ENCODE peak calls at places on chromosomes 2 and 18, in ten cellular contexts. One of them, this sample, is unnamed.

GRCh38 chr2:30271300-30271699 is 40.0 kb downstream of the LBH start:
- DNase-seq in breast epithelium: no peak
- DNase-seq in epithelial cell of esophagus: no peak
- DNase-seq in mammary epithelial cell: no peak
- DNase-seq in lung: no peak
- DNase-seq in Karpas-422: no peak
- DNase-seq in AG04449: no peak
- DNase-seq in CD8-positive, alpha-beta T cell: no peak
- DNase-seq in fibroblast of mammary gland: no peak
- DNase-seq in adrenal gland: no peak
- DNase-seq in this sample: no peak

GRCh38 chr18:6537468-6537867 is 122.8 kb upstream of the L3MBTL4 start:
- DNase-seq in breast epithelium: no peak
- DNase-seq in epithelial cell of esophagus: no peak
- DNase-seq in mammary epithelial cell: peak
- DNase-seq in lung: no peak
- DNase-seq in Karpas-422: no peak
- DNase-seq in AG04449: no peak
- DNase-seq in CD8-positive, alpha-beta T cell: no peak
- DNase-seq in fibroblast of mammary gland: no peak
- DNase-seq in adrenal gland: no peak
- DNase-seq in this sample: no peak

GRCh38 chr2:157488877-157489276 is 45.0 kb upstream of the CYTIP start:
- DNase-seq in breast epithelium: no peak
- DNase-seq in epithelial cell of esophagus: no peak
- DNase-seq in mammary epithelial cell: no peak
- DNase-seq in lung: no peak
- DNase-seq in Karpas-422: no peak
- DNase-seq in AG04449: no peak
- DNase-seq in CD8-positive, alpha-beta T cell: no peak
- DNase-seq in fibroblast of mammary gland: no peak
- DNase-seq in adrenal gland: no peak
- DNase-seq in this sample: peak

GRCh38 chr18:27860701-27861107 is 316.2 kb downstream of the CDH2 start:
- DNase-seq in breast epithelium: no peak
- DNase-seq in epithelial cell of esophagus: peak
- DNase-seq in mammary epithelial cell: peak
- DNase-seq in lung: no peak
- DNase-seq in Karpas-422: no peak
- DNase-seq in AG04449: no peak
- DNase-seq in CD8-positive, alpha-beta T cell: no peak
- DNase-seq in fibroblast of mammary gland: peak
- DNase-seq in adrenal gland: no peak
- DNase-seq in this sample: no peak

GRCh38 chr2:221969087-221969829 is 329.5 kb downstream of the PAX3 start:
- DNase-seq in breast epithelium: no peak
- DNase-seq in epithelial cell of esophagus: peak
- DNase-seq in mammary epithelial cell: peak
- DNase-seq in lung: no peak
- DNase-seq in Karpas-422: peak
- DNase-seq in AG04449: no peak
- DNase-seq in CD8-positive, alpha-beta T cell: no peak
- DNase-seq in fibroblast of mammary gland: peak
- DNase-seq in adrenal gland: peak
- DNase-seq in this sample: peak

GRCh38 chr18:44823782-44824181 is 143.1 kb downstream of the SETBP1 start:
- DNase-seq in breast epithelium: no peak
- DNase-seq in epithelial cell of esophagus: peak
- DNase-seq in mammary epithelial cell: peak
- DNase-seq in lung: no peak
- DNase-seq in Karpas-422: no peak
- DNase-seq in AG04449: no peak
- DNase-seq in CD8-positive, alpha-beta T cell: no peak
- DNase-seq in fibroblast of mammary gland: peak
- DNase-seq in adrenal gland: peak
- DNase-seq in this sample: no peak

GRCh38 chr2:149653831-149654445 is 66.4 kb upstream of the MMADHC start:
- DNase-seq in breast epithelium: no peak
- DNase-seq in epithelial cell of esophagus: no peak
- DNase-seq in mammary epithelial cell: no peak
- DNase-seq in lung: no peak
- DNase-seq in Karpas-422: no peak
- DNase-seq in AG04449: no peak
- DNase-seq in CD8-positive, alpha-beta T cell: no peak
- DNase-seq in fibroblast of mammary gland: no peak
- DNase-seq in adrenal gland: no peak
- DNase-seq in this sample: no peak

GRCh38 chr2:239264838-239265651 is 135.8 kb downstream of the HDAC4 start:
- DNase-seq in breast epithelium: no peak
- DNase-seq in epithelial cell of esophagus: peak
- DNase-seq in mammary epithelial cell: no peak
- DNase-seq in lung: peak
- DNase-seq in Karpas-422: no peak
- DNase-seq in AG04449: no peak
- DNase-seq in CD8-positive, alpha-beta T cell: peak
- DNase-seq in fibroblast of mammary gland: peak
- DNase-seq in adrenal gland: no peak
- DNase-seq in this sample: peak

GRCh38 chr2:113233593-113234550 is 44.8 kb downstream of the PAX8 start:
- DNase-seq in breast epithelium: no peak
- DNase-seq in epithelial cell of esophagus: peak
- DNase-seq in mammary epithelial cell: peak
- DNase-seq in lung: no peak
- DNase-seq in Karpas-422: peak
- DNase-seq in AG04449: no peak
- DNase-seq in CD8-positive, alpha-beta T cell: no peak
- DNase-seq in fibroblast of mammary gland: peak
- DNase-seq in adrenal gland: peak
- DNase-seq in this sample: peak

DNA sequence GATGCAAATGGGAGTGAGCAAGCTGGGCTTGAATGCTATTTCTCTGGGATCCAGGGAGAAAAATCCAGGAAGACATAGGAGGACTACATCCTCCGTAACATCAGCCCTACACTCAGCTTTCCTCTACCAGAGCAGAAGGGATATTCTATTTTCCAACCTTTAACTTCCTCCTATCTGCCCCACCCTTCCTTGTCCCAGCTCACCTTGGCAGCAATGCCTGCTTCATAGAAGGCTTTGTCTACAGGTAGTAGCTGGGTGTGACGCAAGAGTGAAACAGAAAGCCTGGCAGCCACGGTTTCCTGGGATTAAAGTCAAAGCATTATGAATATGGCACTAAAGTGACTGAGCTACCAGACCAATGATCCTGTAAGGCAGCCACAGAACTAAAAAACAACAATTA is 3.9 kb downstream of the KRTCAP3 start:
- DNase-seq in breast epithelium: peak
- DNase-seq in epithelial cell of esophagus: peak
- DNase-seq in mammary epithelial cell: peak
- DNase-seq in lung: peak
- DNase-seq in Karpas-422: no peak
- DNase-seq in AG04449: no peak
- DNase-seq in CD8-positive, alpha-beta T cell: no peak
- DNase-seq in fibroblast of mammary gland: no peak
- DNase-seq in adrenal gland: no peak
- DNase-seq in this sample: peak
- H3K4me3 ChIP-seq in breast epithelium: no peak
- H3K4me3 ChIP-seq in epithelial cell of esophagus: no peak
- H3K4me3 ChIP-seq in mammary epithelial cell: no peak
- H3K4me3 ChIP-seq in lung: no peak
- H3K4me3 ChIP-seq in Karpas-422: no peak
- H3K4me3 ChIP-seq in AG04449: no peak
- H3K4me3 ChIP-seq in CD8-positive, alpha-beta T cell: no peak
- H3K4me3 ChIP-seq in fibroblast of mammary gland: no peak
- H3K4me3 ChIP-seq in adrenal gland: no peak
- H3K4me3 ChIP-seq in this sample: peak

GRCh38 chr2:132267372-132267771 is 105.6 kb upstream of the ANKRD30BL start:
- DNase-seq in breast epithelium: no peak
- DNase-seq in epithelial cell of esophagus: peak
- DNase-seq in mammary epithelial cell: peak
- DNase-seq in lung: no peak
- DNase-seq in Karpas-422: no peak
- DNase-seq in AG04449: no peak
- DNase-seq in CD8-positive, alpha-beta T cell: no peak
- DNase-seq in fibroblast of mammary gland: peak
- DNase-seq in adrenal gland: no peak
- DNase-seq in this sample: no peak
- H3K4me3 ChIP-seq in breast epithelium: peak
- H3K4me3 ChIP-seq in epithelial cell of esophagus: no peak
- H3K4me3 ChIP-seq in mammary epithelial cell: no peak
- H3K4me3 ChIP-seq in lung: no peak
- H3K4me3 ChIP-seq in Karpas-422: peak
- H3K4me3 ChIP-seq in AG04449: no peak
- H3K4me3 ChIP-seq in CD8-positive, alpha-beta T cell: no peak
- H3K4me3 ChIP-seq in fibroblast of mammary gland: no peak
- H3K4me3 ChIP-seq in adrenal gland: peak
- H3K4me3 ChIP-seq in this sample: peak

GRCh38 chr2:134262666-134263065 is 8.8 kb downstream of the MGAT5 start:
- DNase-seq in breast epithelium: no peak
- DNase-seq in epithelial cell of esophagus: no peak
- DNase-seq in mammary epithelial cell: no peak
- DNase-seq in lung: no peak
- DNase-seq in Karpas-422: no peak
- DNase-seq in AG04449: no peak
- DNase-seq in CD8-positive, alpha-beta T cell: no peak
- DNase-seq in fibroblast of mammary gland: no peak
- DNase-seq in adrenal gland: no peak
- DNase-seq in this sample: no peak
- H3K4me3 ChIP-seq in breast epithelium: no peak
- H3K4me3 ChIP-seq in epithelial cell of esophagus: no peak
- H3K4me3 ChIP-seq in mammary epithelial cell: no peak
- H3K4me3 ChIP-seq in lung: no peak
- H3K4me3 ChIP-seq in Karpas-422: no peak
- H3K4me3 ChIP-seq in AG04449: no peak
- H3K4me3 ChIP-seq in CD8-positive, alpha-beta T cell: no peak
- H3K4me3 ChIP-seq in fibroblast of mammary gland: no peak
- H3K4me3 ChIP-seq in adrenal gland: no peak
- H3K4me3 ChIP-seq in this sample: no peak

GRCh38 chr2:101200714-101201113 is 49.5 kb upstream of the TBC1D8 start:
- DNase-seq in breast epithelium: no peak
- DNase-seq in epithelial cell of esophagus: peak
- DNase-seq in mammary epithelial cell: peak
- DNase-seq in lung: no peak
- DNase-seq in Karpas-422: no peak
- DNase-seq in AG04449: no peak
- DNase-seq in CD8-positive, alpha-beta T cell: no peak
- DNase-seq in fibroblast of mammary gland: peak
- DNase-seq in adrenal gland: no peak
- DNase-seq in this sample: no peak

GRCh38 chr2:101208830-101209229 is 43.9 kb upstream of the CNOT11 start:
- DNase-seq in breast epithelium: no peak
- DNase-seq in epithelial cell of esophagus: no peak
- DNase-seq in mammary epithelial cell: no peak
- DNase-seq in lung: no peak
- DNase-seq in Karpas-422: no peak
- DNase-seq in AG04449: no peak
- DNase-seq in CD8-positive, alpha-beta T cell: no peak
- DNase-seq in fibroblast of mammary gland: no peak
- DNase-seq in adrenal gland: no peak
- DNase-seq in this sample: no peak

GRCh38 chr2:101206080-101206479 is 46.6 kb upstream of the CNOT11 start:
- DNase-seq in breast epithelium: no peak
- DNase-seq in epithelial cell of esophagus: no peak
- DNase-seq in mammary epithelial cell: no peak
- DNase-seq in lung: no peak
- DNase-seq in Karpas-422: no peak
- DNase-seq in AG04449: no peak
- DNase-seq in CD8-positive, alpha-beta T cell: no peak
- DNase-seq in fibroblast of mammary gland: no peak
- DNase-seq in adrenal gland: no peak
- DNase-seq in this sample: no peak

GRCh38 chr2:101204400-101205095 is 48.1 kb upstream of the CNOT11 start:
- DNase-seq in breast epithelium: no peak
- DNase-seq in epithelial cell of esophagus: no peak
- DNase-seq in mammary epithelial cell: no peak
- DNase-seq in lung: no peak
- DNase-seq in Karpas-422: no peak
- DNase-seq in AG04449: no peak
- DNase-seq in CD8-positive, alpha-beta T cell: no peak
- DNase-seq in fibroblast of mammary gland: no peak
- DNase-seq in adrenal gland: no peak
- DNase-seq in this sample: no peak

DNA sequence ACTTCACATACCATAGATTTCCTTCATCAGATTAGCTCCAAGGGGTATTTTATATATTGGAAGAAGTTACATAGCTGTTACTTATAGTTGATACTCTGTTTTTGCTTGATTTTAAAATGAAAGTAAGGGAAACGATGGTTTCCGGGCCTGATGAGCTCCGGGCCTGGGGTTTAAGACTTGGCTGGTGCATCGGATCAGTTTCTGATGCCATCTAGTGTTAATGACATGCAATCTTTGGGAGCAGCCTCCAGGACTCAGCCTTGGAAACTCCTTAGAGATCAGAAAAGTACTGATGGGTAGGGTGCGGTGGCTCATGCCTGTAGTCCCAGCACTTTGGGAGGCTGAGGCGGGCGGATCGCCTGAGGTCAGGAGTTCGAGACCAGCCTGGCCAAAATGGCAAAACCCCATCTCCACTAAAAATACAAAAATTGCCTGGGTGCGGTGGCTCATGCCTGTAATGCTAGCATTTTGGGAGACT is 47.1 kb upstream of the CNOT11 start:
- DNase-seq in breast epithelium: no peak
- DNase-seq in epithelial cell of esophagus: peak
- DNase-seq in mammary epithelial cell: peak
- DNase-seq in lung: peak
- DNase-seq in Karpas-422: peak
- DNase-seq in AG04449: peak
- DNase-seq in CD8-positive, alpha-beta T cell: peak
- DNase-seq in fibroblast of mammary gland: peak
- DNase-seq in adrenal gland: peak
- DNase-seq in this sample: peak
- H3K4me3 ChIP-seq in breast epithelium: peak
- H3K4me3 ChIP-seq in epithelial cell of esophagus: no peak
- H3K4me3 ChIP-seq in mammary epithelial cell: peak
- H3K4me3 ChIP-seq in lung: no peak
- H3K4me3 ChIP-seq in Karpas-422: no peak
- H3K4me3 ChIP-seq in AG04449: no peak
- H3K4me3 ChIP-seq in CD8-positive, alpha-beta T cell: no peak
- H3K4me3 ChIP-seq in fibroblast of mammary gland: peak
- H3K4me3 ChIP-seq in adrenal gland: peak
- H3K4me3 ChIP-seq in this sample: peak

GRCh38 chr2:240819404-240820013 is 510 bp downstream of the KIF1A start:
- DNase-seq in breast epithelium: no peak
- DNase-seq in epithelial cell of esophagus: no peak
- DNase-seq in mammary epithelial cell: no peak
- DNase-seq in lung: no peak
- DNase-seq in Karpas-422: no peak
- DNase-seq in AG04449: no peak
- DNase-seq in CD8-positive, alpha-beta T cell: no peak
- DNase-seq in fibroblast of mammary gland: no peak
- DNase-seq in adrenal gland: no peak
- DNase-seq in this sample: peak
- H3K4me3 ChIP-seq in breast epithelium: peak
- H3K4me3 ChIP-seq in epithelial cell of esophagus: no peak
- H3K4me3 ChIP-seq in mammary epithelial cell: no peak
- H3K4me3 ChIP-seq in lung: no peak
- H3K4me3 ChIP-seq in Karpas-422: no peak
- H3K4me3 ChIP-seq in AG04449: no peak
- H3K4me3 ChIP-seq in CD8-positive, alpha-beta T cell: no peak
- H3K4me3 ChIP-seq in fibroblast of mammary gland: no peak
- H3K4me3 ChIP-seq in adrenal gland: no peak
- H3K4me3 ChIP-seq in this sample: peak

GRCh38 chr2:19363474-19363778 is 5.0 kb upstream of the OSR1 start:
- DNase-seq in breast epithelium: no peak
- DNase-seq in epithelial cell of esophagus: no peak
- DNase-seq in mammary epithelial cell: no peak
- DNase-seq in lung: no peak
- DNase-seq in Karpas-422: no peak
- DNase-seq in AG04449: no peak
- DNase-seq in CD8-positive, alpha-beta T cell: no peak
- DNase-seq in fibroblast of mammary gland: no peak
- DNase-seq in adrenal gland: no peak
- DNase-seq in this sample: no peak
- H3K4me3 ChIP-seq in breast epithelium: peak
- H3K4me3 ChIP-seq in epithelial cell of esophagus: peak
- H3K4me3 ChIP-seq in mammary epithelial cell: peak
- H3K4me3 ChIP-seq in lung: peak
- H3K4me3 ChIP-seq in Karpas-422: no peak
- H3K4me3 ChIP-seq in AG04449: peak
- H3K4me3 ChIP-seq in CD8-positive, alpha-beta T cell: peak
- H3K4me3 ChIP-seq in fibroblast of mammary gland: peak
- H3K4me3 ChIP-seq in adrenal gland: peak
- H3K4me3 ChIP-seq in this sample: peak

This sample was measured in stomach.